ENCODE peak calls at places on chromosome 7, in eight cellular contexts. S is A549, P is prostate gland, D is IMR-90, O is stomach, V is right lobe of liver, M is thyroid gland, F is body of pancreas. K is an unnamed sample. For H3K4me1, the result is how much of the 10 kb centered on the place peaks cover.

GRCh38 chr7:1124816-1125602 is 35.0 kb downstream of the ZFAND2A start:
- DNase-seq in S (no peak), P (no peak), D (no peak), O (peak), V (no peak), M (no peak), F (no peak), K (no peak)

GRCh38 chr7:147432068-147432467 is 1158.5 kb upstream of the C7orf33 start:
- DNase-seq in S (no peak), P (no peak), D (peak), O (no peak), V (no peak), M (no peak), F (no peak), K (no peak)

GRCh38 chr7:150947761-150948680 is 30.1 kb downstream of the KCNH2 start:
- DNase-seq in S (no peak), P (no peak), D (no peak), O (no peak), V (peak), M (no peak), F (no peak), K (no peak)

GRCh38 chr7:3039787-3040186 is 3.9 kb downstream of the CARD11 start:
- DNase-seq in S (no peak), P (no peak), D (no peak), O (no peak), V (no peak), M (no peak), F (no peak), K (no peak)

GRCh38 chr7:19060870-19061269 is 56.6 kb downstream of the TWIST1 start:
- DNase-seq in S (no peak), P (no peak), D (peak), O (no peak), V (no peak), M (no peak), F (no peak), K (no peak)

GRCh38 chr7:48337012-48337621 is 165.9 kb downstream of the ABCA13 start:
- DNase-seq in S (peak), P (no peak), D (peak), O (no peak), V (no peak), M (no peak), F (no peak), K (no peak)

GRCh38 chr7:151381333-151382078 is 28.3 kb downstream of the WDR86 start:
- DNase-seq in S (no peak), P (no peak), D (no peak), O (peak), V (no peak), M (no peak), F (no peak), K (peak)

GRCh38 chr7:55343860-55344606 is 21.1 kb upstream of the LANCL2 start:
- DNase-seq in S (no peak), P (no peak), D (no peak), O (no peak), V (no peak), M (no peak), F (no peak), K (no peak)

GRCh38 chr7:80851896-80852476 is 66.9 kb downstream of the SEMA3C start:
- DNase-seq in S (peak), P (no peak), D (peak), O (no peak), V (no peak), M (no peak), F (no peak), K (no peak)

GRCh38 chr7:55508301-55509011 is 63.8 kb downstream of the VOPP1 start:
- DNase-seq in S (no peak), P (no peak), D (peak), O (no peak), V (no peak), M (no peak), F (no peak), K (no peak)

GRCh38 chr7:131104611-131105293 is 222.9 kb upstream of the MKLN1 start:
- DNase-seq in S (no peak), P (no peak), D (peak), O (no peak), V (no peak), M (no peak), F (no peak), K (no peak)

GRCh38 chr7:14854471-14854870 is 48.1 kb downstream of the DGKB start:
- DNase-seq in S (no peak), P (no peak), D (no peak), O (no peak), V (no peak), M (no peak), F (no peak), K (no peak)

GRCh38 chr7:133837248-133837647 is 289.9 kb upstream of the LRGUK start:
- DNase-seq in S (no peak), P (no peak), D (no peak), O (no peak), V (no peak), M (no peak), F (no peak), K (no peak)

GRCh38 chr7:2824026-2824677 is 20.0 kb downstream of the GNA12 start:
- DNase-seq in S (no peak), P (no peak), D (no peak), O (no peak), V (no peak), M (no peak), F (no peak), K (no peak)

GRCh38 chr7:157516911-157517781 is 180.3 kb downstream of the DNAJB6 start:
- DNase-seq in S (no peak), P (no peak), D (no peak), O (peak), V (peak), M (no peak), F (no peak), K (no peak)

GRCh38 chr7:14606101-14606500 is 296.4 kb downstream of the DGKB start:
- DNase-seq in S (no peak), P (no peak), D (peak), O (no peak), V (no peak), M (no peak), F (no peak), K (no peak)

GRCh38 chr7:141585592-141586510 is 34.6 kb downstream of the AGK start:
- DNase-seq in S (peak), P (no peak), D (peak), O (no peak), V (no peak), M (peak), F (no peak), K (no peak)

GRCh38 chr7:159000070-159000469 is 143.7 kb downstream of the DYNC2I1 start:
- DNase-seq in S (no peak), P (no peak), D (no peak), O (no peak), V (no peak), M (no peak), F (no peak), K (no peak)

GRCh38 chr7:41679566-41679965 is 23.3 kb downstream of the INHBA start:
- DNase-seq in S (no peak), P (no peak), D (peak), O (no peak), V (no peak), M (no peak), F (no peak), K (no peak)

GRCh38 chr7:158995514-158995913 is 139.2 kb downstream of the DYNC2I1 start:
- DNase-seq in S (no peak), P (no peak), D (no peak), O (no peak), V (no peak), M (no peak), F (no peak), K (no peak)

GRCh38 chr7:74453321-74454011 is at the start of gene GTF2IRD1:
- DNase-seq in S (peak), P (peak), D (peak), O (peak), V (peak), M (peak), F (peak), K (peak)

GRCh38 chr7:42015413-42015698 is 221.7 kb downstream of the GLI3 start:
- DNase-seq in S (no peak), P (no peak), D (no peak), O (no peak), V (no peak), M (no peak), F (no peak), K (no peak)

GRCh38 chr7:68697821-68698280 is 900.4 kb upstream of the AUTS2 start:
- DNase-seq in S (no peak), P (no peak), D (peak), O (no peak), V (no peak), M (no peak), F (no peak), K (no peak)

GRCh38 chr7:138239244-138239643 is 163.0 kb downstream of the AKR1D1 start:
- DNase-seq in S (peak), P (no peak), D (no peak), O (no peak), V (no peak), M (no peak), F (no peak), K (no peak)

GRCh38 chr7:155938129-155938528 is 125.9 kb upstream of the SHH start:
- DNase-seq in S (no peak), P (no peak), D (no peak), O (no peak), V (no peak), M (no peak), F (no peak), K (no peak)

GRCh38 chr7:27188666-27189559 is 3.9 kb upstream of the HOXA11 start:
- DNase-seq in S (no peak), P (peak), D (no peak), O (peak), V (peak), M (no peak), F (peak), K (peak)

GRCh38 chr7:106610996-106611886 is 49.7 kb downstream of the CCDC71L start:
- DNase-seq in S (no peak), P (no peak), D (peak), O (no peak), V (no peak), M (no peak), F (no peak), K (no peak)

GRCh38 chr7:106611911-106612310 is 49.0 kb downstream of the CCDC71L start:
- DNase-seq in S (no peak), P (no peak), D (no peak), O (no peak), V (peak), M (no peak), F (no peak), K (no peak)

GRCh38 chr7:106612432-106612831 is 48.5 kb downstream of the CCDC71L start:
- DNase-seq in S (no peak), P (no peak), D (no peak), O (no peak), V (no peak), M (no peak), F (no peak), K (no peak)

GRCh38 chr7:106608664-106609063 is 52.3 kb downstream of the CCDC71L start:
- DNase-seq in S (no peak), P (no peak), D (no peak), O (no peak), V (no peak), M (no peak), F (no peak), K (peak)

DNA sequence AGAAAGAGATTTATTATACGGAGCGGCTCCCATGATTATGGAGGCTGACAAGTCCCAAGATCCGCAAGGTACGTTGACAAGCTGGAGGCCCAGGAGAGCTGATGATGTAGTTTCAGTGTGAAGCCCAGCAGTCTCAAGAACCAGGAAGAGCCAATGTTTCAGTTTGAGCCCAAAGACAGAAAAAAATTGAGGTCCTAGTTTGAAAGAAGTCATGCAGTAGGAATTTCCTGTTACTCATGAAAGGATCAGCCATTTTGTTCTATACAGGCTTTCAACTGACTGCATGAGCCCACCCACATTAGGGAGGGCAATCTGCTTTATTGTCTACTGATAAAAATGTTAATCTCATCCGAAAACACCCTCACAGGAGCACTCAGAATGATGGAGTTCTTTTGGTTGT is 51.5 kb downstream of the CCDC71L start:
- DNase-seq in S (no peak), P (no peak), D (peak), O (no peak), V (no peak), M (no peak), F (no peak), K (no peak)
- H3K4me3 ChIP-seq in S (no peak), P (no peak), D (no peak), O (no peak), V (no peak), M (no peak), F (no peak), K (no peak)

DNA sequence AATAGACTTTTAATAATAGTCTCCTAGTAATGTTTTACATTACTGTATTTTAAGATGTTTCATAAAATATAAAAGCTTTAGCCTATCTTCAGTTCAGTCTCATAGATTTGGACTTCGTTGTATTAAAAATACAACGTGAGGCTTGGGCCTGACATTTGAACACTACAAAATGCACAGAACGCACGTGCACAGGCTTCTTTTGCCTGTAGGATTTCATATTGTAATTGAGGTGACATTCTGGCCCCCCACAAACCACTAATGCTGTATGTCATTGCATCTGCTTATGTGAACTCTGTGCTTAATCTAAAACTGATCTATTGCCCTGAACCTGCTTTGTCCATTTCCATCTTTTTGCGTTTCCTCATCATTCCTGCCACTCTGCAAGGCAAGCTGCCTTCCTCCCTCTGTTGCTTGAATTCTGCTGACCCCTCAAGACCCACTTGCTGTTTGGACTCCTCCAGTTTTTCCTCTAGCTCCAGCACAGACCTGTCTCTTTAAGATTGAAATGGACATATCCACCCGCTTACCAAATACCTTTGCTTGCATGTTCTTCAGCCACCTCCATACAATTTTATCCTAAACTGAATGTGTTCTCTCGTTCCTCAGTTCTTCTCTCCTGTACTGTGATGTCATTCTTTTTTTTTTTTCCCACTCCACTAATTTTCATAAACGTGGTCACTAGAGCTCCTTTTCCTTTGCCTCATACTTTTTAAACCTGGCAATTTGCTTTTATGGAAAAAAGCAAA is 12.4 kb downstream of the PRKAR2B start:
- DNase-seq in S (no peak), P (no peak), D (no peak), O (no peak), V (no peak), M (no peak), F (no peak), K (no peak)
- H3K4me1 ChIP-seq in S (under half), P (under half), D (under half), O (under half), V (under half), M (under half), F (under half), K (under half)

GRCh38 chr7:113267885-113268284 is 149.5 kb upstream of the SMIM30 start:
- DNase-seq in S (no peak), P (no peak), D (peak), O (no peak), V (no peak), M (no peak), F (no peak), K (no peak)
- TF ChIP-seq POLR2A in S (no peak), P (no peak), D (no peak), O (no peak), V (no peak), M (no peak), F (no peak), K (no peak)

GRCh38 chr7:25946181-25946580 is 205.8 kb upstream of the NFE2L3 start:
- DNase-seq in S (no peak), P (no peak), D (no peak), O (no peak), V (no peak), M (no peak), F (peak), K (no peak)

GRCh38 chr7:25945608-25946007 is 206.4 kb upstream of the NFE2L3 start:
- DNase-seq in S (no peak), P (no peak), D (no peak), O (no peak), V (no peak), M (no peak), F (no peak), K (no peak)

GRCh38 chr7:25945181-25945580 is 206.8 kb upstream of the NFE2L3 start:
- DNase-seq in S (no peak), P (no peak), D (no peak), O (no peak), V (no peak), M (no peak), F (no peak), K (no peak)

GRCh38 chr7:25949672-25950487 is 202.1 kb upstream of the NFE2L3 start:
- DNase-seq in S (no peak), P (peak), D (no peak), O (peak), V (peak), M (peak), F (peak), K (peak)

GRCh38 chr7:25947669-25948516 is 204.1 kb upstream of the NFE2L3 start:
- DNase-seq in S (no peak), P (no peak), D (no peak), O (no peak), V (no peak), M (no peak), F (peak), K (no peak)
- H3K4me3 ChIP-seq in S (no peak), P (no peak), D (no peak), O (no peak), V (no peak), M (no peak), F (peak), K (no peak)

GRCh38 chr7:116702046-116702445 is 30.1 kb downstream of the MET start:
- DNase-seq in S (no peak), P (peak), D (no peak), O (no peak), V (no peak), M (no peak), F (no peak), K (no peak)
- H3K4me1 ChIP-seq in S (half or more), P (under half), D (under half), O (under half), V (under half), M (under half), F (under half), K (under half)

DNA sequence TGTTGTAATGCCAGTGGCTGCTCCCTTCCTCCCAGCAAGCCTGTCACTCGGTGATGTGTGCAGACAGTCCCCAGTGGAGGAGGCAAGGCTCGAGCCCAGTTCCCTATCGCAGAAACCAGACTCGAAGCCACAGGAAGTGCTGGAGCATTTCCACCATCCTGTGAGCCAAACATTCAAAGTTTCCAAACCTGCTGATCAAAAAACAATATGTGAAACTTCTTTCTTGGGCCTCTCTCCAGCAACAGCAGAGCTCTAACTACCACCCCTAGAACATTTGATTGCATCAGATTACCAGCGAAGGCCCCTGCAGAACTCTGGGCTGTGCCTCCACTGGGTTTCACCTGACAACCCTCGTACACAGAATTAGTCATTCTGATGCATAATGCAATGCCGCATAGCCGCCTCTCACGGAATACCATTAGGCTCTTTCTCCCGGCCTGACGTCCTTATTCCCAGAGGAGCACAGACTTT is 94.0 kb downstream of the ELMO1 start:
- DNase-seq in S (no peak), P (no peak), D (no peak), O (no peak), V (peak), M (peak), F (peak), K (peak)
- TF ChIP-seq POLR2A in S (no peak), P (no peak), D (no peak), O (no peak), V (no peak), M (no peak), F (no peak), K (no peak)